ENCODE peak calls at places on chromosomes 3 and 15, in ten cellular contexts. Y, G, E, Z, S, C, I, Q, O and W are unnamed samples.

GRCh38 chr3:171234298-171235020 is 207.9 kb upstream of the SLC2A2 start:
- DNase-seq in O (no peak), I (no peak), C (no peak), Q (no peak), G (no peak), E (no peak), Z (no peak), Y (no peak), S (no peak), W (no peak)

GRCh38 chr3:117651271-117651670 is 941.7 kb downstream of the TUSC7 start:
- DNase-seq in G (no peak), C (no peak), E (no peak), Q (no peak), Z (no peak), I (no peak), S (no peak), O (no peak), Y (no peak), W (no peak)

GRCh38 chr15:93829115-93829849 is 402.1 kb upstream of the MCTP2 start:
- DNase-seq in Z (no peak), Y (no peak), I (peak; percentile 69), G (no peak), S (peak; percentile 55), O (peak; percentile 17), E (no peak), C (no peak), Q (peak; percentile 83), W (no peak)

GRCh38 chr3:182384182-182384581 is 409.1 kb upstream of the ATP11B start:
- DNase-seq in G (no peak), S (no peak), Z (no peak), Q (no peak), O (no peak), Y (no peak), I (no peak), E (no peak), C (no peak), W (no peak)

GRCh38 chr3:197367081-197367780 is 68.8 kb upstream of the DLG1 start:
- DNase-seq in G (no peak), C (no peak), I (no peak), Y (no peak), E (peak; percentile 19), Z (peak; percentile 71), Q (peak; percentile 39), O (peak; percentile 99), S (no peak), W (no peak)

GRCh38 chr3:37179144-37179967 is 5.0 kb upstream of the LRRFIP2 start:
- DNase-seq in Y (no peak), S (no peak), O (no peak), G (no peak), Z (no peak), C (no peak), E (no peak), I (no peak), Q (no peak), W (no peak)

GRCh38 chr15:74568594-74568993 is 27.6 kb downstream of the ARID3B start:
- DNase-seq in C (no peak), I (no peak), Z (no peak), E (no peak), Q (no peak), G (no peak), O (no peak), Y (no peak), S (no peak), W (no peak)

GRCh38 chr15:88375234-88375926 is 91.8 kb downstream of the MRPL46 start:
- DNase-seq in Z (peak; percentile 35), S (peak; percentile 64), Q (peak; percentile 66), G (peak; percentile 8), O (no peak), I (no peak), E (peak; percentile 65), Y (no peak), C (no peak), W (no peak)

GRCh38 chr3:71101014-71101413 is 482.5 kb downstream of the FOXP1 start:
- DNase-seq in E (peak; percentile 47), Q (peak; percentile 85), Z (peak; percentile 70), O (peak; percentile 93), S (peak; percentile 45), C (no peak), I (no peak), G (no peak), Y (no peak), W (no peak)

GRCh38 chr15:70781236-70781635 is 17.9 kb upstream of the UACA start:
- DNase-seq in S (no peak), Q (no peak), E (no peak), I (no peak), Y (no peak), G (no peak), Z (no peak), C (no peak), O (peak; percentile 85), W (no peak)

GRCh38 chr3:125443923-125444322 is 68.8 kb upstream of the ZNF148 start:
- DNase-seq in O (peak; percentile 19), I (no peak), S (peak; percentile 75), Q (peak; percentile 89), Y (no peak), Z (peak; percentile 32), E (no peak), C (no peak), G (no peak), W (no peak)

GRCh38 chr3:49805884-49806701 is 3.0 kb downstream of the INKA1 start:
- DNase-seq in E (no peak), G (no peak), I (peak; percentile 35), Z (no peak), Y (no peak), Q (no peak), O (no peak), S (peak; percentile 88), C (no peak), W (no peak)

GRCh38 chr3:113084777-113085176 is 94.0 kb downstream of the GTPBP8 start:
- DNase-seq in G (no peak), S (peak; percentile 70), O (peak; percentile 47), I (peak; percentile 27), Y (no peak), C (peak; percentile 23), Q (peak; percentile 91), Z (peak; percentile 26), E (no peak), W (no peak)

GRCh38 chr3:129185774-129186173 is 2.1 kb upstream of the CNBP start:
- DNase-seq in S (no peak), Q (no peak), I (no peak), G (no peak), E (no peak), C (no peak), Y (no peak), O (peak; percentile 20), Z (no peak), W (no peak)
- H3K4me3 ChIP-seq in S (no peak overlapping the region), Q (no peak overlapping the region), I (no peak overlapping the region), G (no peak overlapping the region), E (no peak overlapping the region), C (no peak overlapping the region), Y (no peak overlapping the region), O (no peak overlapping the region), Z (no peak overlapping the region), W (no peak overlapping the region)

DNA sequence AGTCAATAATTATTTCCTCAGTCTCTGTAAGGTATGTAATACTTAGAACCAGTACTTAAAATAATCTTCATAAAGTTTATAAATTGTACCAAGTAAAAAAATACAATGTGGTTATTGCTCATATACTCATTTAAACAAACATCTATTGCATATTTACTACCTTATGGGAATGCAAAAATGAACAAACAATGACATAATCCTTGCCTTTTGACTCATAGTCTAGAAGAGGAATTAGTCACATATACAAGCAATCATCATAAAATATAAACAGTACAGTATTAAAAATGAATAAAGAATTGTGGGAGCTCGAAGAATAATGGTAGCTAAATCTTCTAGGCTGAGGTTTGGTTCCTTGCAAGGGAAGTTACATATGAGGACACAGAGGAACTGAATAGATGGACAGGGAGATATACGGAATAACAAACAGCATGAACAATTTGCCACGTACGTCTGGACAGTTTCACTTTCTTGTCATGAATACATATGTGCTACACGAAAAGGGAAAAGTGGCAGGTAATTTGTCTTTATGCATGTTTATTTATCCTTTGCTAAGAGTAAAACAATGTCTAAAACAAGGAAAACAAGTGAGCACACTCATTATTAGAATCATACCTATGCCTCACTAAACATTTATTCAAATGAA is 17.2 kb downstream of the IMPG2 start:
- DNase-seq in S (peak; percentile 9), I (no peak), G (no peak), C (no peak), E (no peak), Y (no peak), Q (peak; percentile 71), O (peak; percentile 91), Z (peak; percentile 44), W (no peak)
- H3K4me3 ChIP-seq in S (no peak overlapping the region), I (no peak overlapping the region), G (no peak overlapping the region), C (no peak overlapping the region), E (no peak overlapping the region), Y (no peak overlapping the region), Q (no peak overlapping the region), O (peak overlapping the region; percentile 54), Z (peak overlapping the region; percentile 11), W (no peak overlapping the region)

DNA sequence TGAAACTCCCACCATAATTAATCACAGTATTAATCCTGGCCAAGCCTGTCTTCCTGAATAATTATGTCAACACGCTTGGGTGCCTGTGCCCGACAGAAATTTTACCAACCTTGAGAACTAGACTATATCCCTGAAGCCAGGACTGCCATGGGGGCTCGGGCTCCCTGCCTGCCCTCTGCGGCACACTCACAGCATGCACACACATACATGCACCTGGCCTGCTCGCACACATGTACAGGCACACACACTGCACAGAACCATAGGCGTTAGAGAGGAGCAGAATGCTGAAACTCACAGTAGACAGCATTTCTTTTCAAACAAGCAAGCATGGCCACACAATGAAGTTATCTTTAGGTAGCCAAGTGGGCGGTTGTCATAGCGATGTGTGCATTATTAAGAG is 91.2 kb downstream of the ZNF621 start:
- DNase-seq in Z (no peak), S (no peak), Q (no peak), E (no peak), C (no peak), Y (no peak), O (no peak), I (no peak), G (no peak), W (no peak)
- H3K4me3 ChIP-seq in Z (no peak overlapping the region), S (no peak overlapping the region), Q (no peak overlapping the region), E (no peak overlapping the region), C (no peak overlapping the region), Y (no peak overlapping the region), O (no peak overlapping the region), I (no peak overlapping the region), G (peak overlapping the region; percentile 45), W (no peak overlapping the region)

DNA sequence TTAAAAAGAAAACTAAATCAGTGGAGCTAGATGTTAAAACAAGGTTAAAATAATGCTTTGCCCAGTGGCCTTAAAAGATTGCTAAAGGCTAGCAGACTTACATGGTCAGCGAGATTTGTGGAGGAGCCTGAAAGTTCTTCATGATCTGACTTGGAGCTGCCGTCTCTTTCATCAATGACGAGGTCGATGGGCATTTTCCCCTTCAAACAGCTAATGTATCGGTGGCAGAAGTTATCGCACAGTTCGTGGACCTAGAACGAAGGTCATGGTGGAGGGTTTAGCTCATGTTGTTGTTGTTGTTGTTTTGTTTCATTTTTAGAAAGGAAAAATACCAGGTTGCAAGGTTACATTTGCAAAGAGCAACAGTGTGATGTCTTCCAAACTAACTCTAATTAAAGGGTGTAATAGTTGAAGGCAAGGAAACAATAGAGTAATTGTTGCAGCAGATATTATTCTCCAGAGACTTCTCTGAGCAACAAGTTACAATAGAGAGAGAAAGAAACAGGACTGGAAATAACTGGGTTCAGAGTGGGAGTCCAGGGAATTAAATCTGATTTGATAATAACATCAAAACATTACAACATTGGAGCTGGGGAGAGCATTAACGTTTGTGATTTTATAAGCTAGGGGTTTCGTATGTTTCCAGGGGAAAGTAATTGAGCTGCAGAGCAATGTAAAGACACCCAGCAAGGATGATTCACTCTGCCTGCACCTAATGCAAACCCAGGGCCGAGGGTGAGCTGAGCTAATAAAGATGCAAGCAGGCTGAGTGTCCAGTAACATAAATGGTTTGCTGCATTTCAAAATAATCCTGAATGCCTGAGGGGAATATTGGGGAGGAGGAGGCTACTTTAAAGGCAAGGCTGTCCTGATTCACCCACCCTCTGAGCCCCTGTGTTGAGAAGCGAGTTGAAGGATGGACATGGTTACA is 6.6 kb downstream of the MEIS2 start:
- DNase-seq in E (no peak), S (peak; percentile 81), I (no peak), Q (peak; percentile 85), Z (no peak), O (peak; percentile 76), Y (no peak), C (no peak), G (no peak), W (no peak)
- H3K4me3 ChIP-seq in E (no peak overlapping the region), S (peak overlapping the region; percentile 86), I (no peak overlapping the region), Q (peak overlapping the region; percentile 76), Z (no peak overlapping the region), O (no peak overlapping the region), Y (no peak overlapping the region), C (no peak overlapping the region), G (no peak overlapping the region), W (peak overlapping the region; percentile 12)